ENCODE peak calls at places on chromosomes 16 and 17, in eight cellular contexts. N, V, I, W, F, X, T and R are unnamed samples.

GRCh38 chr17:50491510-50491909 is 12.8 kb downstream of the RSAD1 start:
- DNase-seq in N (no peak), V (no peak), I (no peak), W (no peak), F (no peak), X (no peak), T (no peak), R (no peak)

GRCh38 chr17:78159575-78160158 is 8.7 kb upstream of the SYNGR2 start:
- DNase-seq in N (no peak), V (peak), I (no peak), W (peak), F (no peak), X (no peak), T (no peak), R (no peak)

GRCh38 chr17:80384078-80384960 is 30.6 kb upstream of the ENDOV start:
- DNase-seq in N (no peak), V (no peak), I (no peak), W (no peak), F (no peak), X (no peak), T (no peak), R (no peak)

GRCh38 chr17:48282303-48282702 is 147.7 kb downstream of the SKAP1 start:
- DNase-seq in N (no peak), V (no peak), I (no peak), W (no peak), F (no peak), X (no peak), T (no peak), R (no peak)

GRCh38 chr16:2968368-2968737 is 795 bp upstream of the PAQR4 start:
- DNase-seq in N (no peak), V (no peak), I (no peak), W (no peak), F (no peak), X (no peak), T (peak), R (no peak)

GRCh38 chr16:20359997-20360396 is 7.5 kb upstream of the UMOD start:
- DNase-seq in N (no peak), V (no peak), I (no peak), W (no peak), F (peak), X (peak), T (no peak), R (no peak)

GRCh38 chr16:83624436-83625120 is 183.2 kb upstream of the HSBP1 start:
- DNase-seq in N (no peak), V (no peak), I (no peak), W (no peak), F (no peak), X (no peak), T (no peak), R (no peak)

GRCh38 chr17:36721560-36722120 is 120.3 kb downstream of the MRM1 start:
- DNase-seq in N (no peak), V (no peak), I (no peak), W (peak), F (no peak), X (no peak), T (no peak), R (no peak)

GRCh38 chr17:39926588-39927100 is 757 bp downstream of the ORMDL3 start:
- DNase-seq in N (peak), V (peak), I (no peak), W (peak), F (peak), X (peak), T (no peak), R (no peak)

GRCh38 chr17:81049372-81049911 is 14.5 kb downstream of the BAIAP2 start:
- DNase-seq in N (no peak), V (peak), I (no peak), W (peak), F (no peak), X (no peak), T (no peak), R (no peak)

GRCh38 chr17:72602517-72603345 is 481.9 kb downstream of the SOX9 start:
- DNase-seq in N (no peak), V (peak), I (no peak), W (no peak), F (peak), X (peak), T (no peak), R (no peak)

GRCh38 chr17:44314869-44315661 is 6.7 kb downstream of the RUNDC3A start:
- DNase-seq in N (no peak), V (peak), I (no peak), W (peak), F (peak), X (no peak), T (no peak), R (no peak)

GRCh38 chr17:1043601-1044251 is 46.8 kb downstream of the TIMM22 start:
- DNase-seq in N (peak), V (no peak), I (peak), W (peak), F (peak), X (no peak), T (no peak), R (peak)

GRCh38 chr16:85556456-85557082 is 56.6 kb upstream of the GSE1 start:
- DNase-seq in N (peak), V (peak), I (no peak), W (peak), F (peak), X (peak), T (no peak), R (no peak)

GRCh38 chr16:30087181-30087898 is 4.4 kb downstream of the TBX6 start:
- DNase-seq in N (no peak), V (peak), I (no peak), W (no peak), F (no peak), X (peak), T (no peak), R (no peak)

GRCh38 chr17:4959261-4959965 is 8.2 kb downstream of the SPAG7 start:
- DNase-seq in N (no peak), V (no peak), I (no peak), W (no peak), F (no peak), X (no peak), T (no peak), R (no peak)

GRCh38 chr16:86984975-86985655 is 332.1 kb downstream of the C16orf95 start:
- DNase-seq in N (peak), V (no peak), I (no peak), W (peak), F (peak), X (no peak), T (no peak), R (no peak)